ENCODE peak calls at places on chromosomes 2 and 18, in seven cellular contexts. One of them, this sample, is unnamed.
A peak's percentile ranks its signal among the peaks of the same experiment; 100 is the strongest.

GRCh38 chr2:184815824-184816223 is 217.5 kb downstream of the ZNF804A start:
- DNase-seq in occipital lobe: no peak
- DNase-seq in left ventricle myocardium superior: no peak
- DNase-seq in GM12865: no peak
- DNase-seq in HT1080: no peak
- DNase-seq in LoVo: no peak
- DNase-seq in astrocyte of the spinal cord: no peak
- DNase-seq in this sample: no peak

GRCh38 chr18:55988537-55988936 is 400.5 kb upstream of the TCF4 start:
- DNase-seq in occipital lobe: no peak
- DNase-seq in LoVo: no peak
- DNase-seq in HT1080: peak; percentile 42
- DNase-seq in astrocyte of the spinal cord: no peak
- DNase-seq in left ventricle myocardium superior: no peak
- DNase-seq in GM12865: no peak
- DNase-seq in this sample: no peak

GRCh38 chr2:121297217-121297830 is 12.3 kb upstream of the TFCP2L1 start:
- DNase-seq in occipital lobe: no peak
- DNase-seq in GM12865: peak; percentile 17
- DNase-seq in LoVo: peak; percentile 22
- DNase-seq in left ventricle myocardium superior: no peak
- DNase-seq in astrocyte of the spinal cord: peak; percentile 25
- DNase-seq in HT1080: peak; percentile 15
- DNase-seq in this sample: peak; percentile 31

GRCh38 chr18:23283933-23284430 is 148.7 kb downstream of the CABLES1 start:
- DNase-seq in GM12865: peak; percentile 81
- DNase-seq in left ventricle myocardium superior: no peak
- DNase-seq in LoVo: peak; percentile 54
- DNase-seq in astrocyte of the spinal cord: peak; percentile 45
- DNase-seq in HT1080: peak; percentile 92
- DNase-seq in occipital lobe: no peak
- DNase-seq in this sample: peak; percentile 88

GRCh38 chr2:231369580-231370428 is 25.7 kb upstream of the B3GNT7 start:
- DNase-seq in GM12865: no peak
- DNase-seq in occipital lobe: no peak
- DNase-seq in astrocyte of the spinal cord: no peak
- DNase-seq in HT1080: no peak
- DNase-seq in LoVo: no peak
- DNase-seq in left ventricle myocardium superior: peak; percentile 84
- DNase-seq in this sample: no peak

GRCh38 chr2:213316001-213316735 is 31.9 kb downstream of the SPAG16 start:
- DNase-seq in LoVo: peak; percentile 15
- DNase-seq in GM12865: no peak
- DNase-seq in occipital lobe: no peak
- DNase-seq in astrocyte of the spinal cord: peak; percentile 86
- DNase-seq in HT1080: peak; percentile 80
- DNase-seq in left ventricle myocardium superior: no peak
- DNase-seq in this sample: peak; percentile 97

GRCh38 chr2:46299365-46300263 is 2.4 kb downstream of the EPAS1 start:
- DNase-seq in left ventricle myocardium superior: peak; percentile 84
- DNase-seq in astrocyte of the spinal cord: peak; percentile 43
- DNase-seq in LoVo: no peak
- DNase-seq in GM12865: no peak
- DNase-seq in HT1080: peak; percentile 60
- DNase-seq in occipital lobe: no peak
- DNase-seq in this sample: no peak

GRCh38 chr2:235666240-235666781 is 172.5 kb downstream of the AGAP1 start:
- DNase-seq in HT1080: peak; percentile 57
- DNase-seq in GM12865: peak; percentile 10
- DNase-seq in left ventricle myocardium superior: no peak
- DNase-seq in occipital lobe: peak; percentile 63
- DNase-seq in LoVo: peak; percentile 50
- DNase-seq in astrocyte of the spinal cord: peak; percentile 93
- DNase-seq in this sample: peak; percentile 74

GRCh38 chr2:239674101-239674980 is 273.5 kb upstream of the HDAC4 start:
- DNase-seq in astrocyte of the spinal cord: no peak
- DNase-seq in GM12865: no peak
- DNase-seq in left ventricle myocardium superior: no peak
- DNase-seq in HT1080: no peak
- DNase-seq in occipital lobe: no peak
- DNase-seq in LoVo: no peak
- DNase-seq in this sample: no peak

GRCh38 chr2:196798980-196799379 is 503 bp downstream of the GTF3C3 start:
- DNase-seq in occipital lobe: no peak
- DNase-seq in left ventricle myocardium superior: no peak
- DNase-seq in HT1080: no peak
- DNase-seq in LoVo: no peak
- DNase-seq in astrocyte of the spinal cord: no peak
- DNase-seq in GM12865: no peak
- DNase-seq in this sample: peak; percentile 15

GRCh38 chr2:231413456-231413855 is 17.9 kb downstream of the B3GNT7 start:
- DNase-seq in GM12865: no peak
- DNase-seq in occipital lobe: no peak
- DNase-seq in HT1080: no peak
- DNase-seq in astrocyte of the spinal cord: no peak
- DNase-seq in left ventricle myocardium superior: no peak
- DNase-seq in LoVo: no peak
- DNase-seq in this sample: no peak

GRCh38 chr18:12598181-12598921 is 59.6 kb downstream of the SPIRE1 start:
- DNase-seq in left ventricle myocardium superior: no peak
- DNase-seq in astrocyte of the spinal cord: peak; percentile 54
- DNase-seq in occipital lobe: no peak
- DNase-seq in LoVo: no peak
- DNase-seq in HT1080: peak; percentile 61
- DNase-seq in GM12865: peak; percentile 13
- DNase-seq in this sample: peak; percentile 49

GRCh38 chr18:6755107-6755506 is 25.6 kb downstream of the ARHGAP28 start:
- DNase-seq in astrocyte of the spinal cord: no peak
- DNase-seq in GM12865: no peak
- DNase-seq in LoVo: no peak
- DNase-seq in left ventricle myocardium superior: no peak
- DNase-seq in HT1080: no peak
- DNase-seq in occipital lobe: no peak
- DNase-seq in this sample: peak; percentile 25

GRCh38 chr2:85744771-85745601 is 8.8 kb upstream of the ATOH8 start:
- DNase-seq in occipital lobe: no peak
- DNase-seq in GM12865: no peak
- DNase-seq in HT1080: no peak
- DNase-seq in astrocyte of the spinal cord: peak; percentile 76
- DNase-seq in LoVo: no peak
- DNase-seq in left ventricle myocardium superior: peak; percentile 74
- DNase-seq in this sample: no peak

GRCh38 chr2:70024284-70024683 is 62.9 kb upstream of the ASPRV1 start:
- DNase-seq in GM12865: no peak
- DNase-seq in left ventricle myocardium superior: no peak
- DNase-seq in LoVo: no peak
- DNase-seq in HT1080: peak; percentile 49
- DNase-seq in astrocyte of the spinal cord: no peak
- DNase-seq in occipital lobe: no peak
- DNase-seq in this sample: no peak

GRCh38 chr2:218999881-219000568 is 6.8 kb upstream of the CRYBA2 start:
- DNase-seq in astrocyte of the spinal cord: no peak
- DNase-seq in GM12865: no peak
- DNase-seq in left ventricle myocardium superior: no peak
- DNase-seq in HT1080: no peak
- DNase-seq in occipital lobe: no peak
- DNase-seq in LoVo: no peak
- DNase-seq in this sample: no peak

GRCh38 chr2:239443666-239444567 is 43.1 kb upstream of the HDAC4 start:
- DNase-seq in LoVo: peak; percentile 3
- DNase-seq in left ventricle myocardium superior: no peak
- DNase-seq in astrocyte of the spinal cord: peak; percentile 13
- DNase-seq in GM12865: no peak
- DNase-seq in occipital lobe: no peak
- DNase-seq in HT1080: peak; percentile 74
- DNase-seq in this sample: peak; percentile 81

GRCh38 chr2:29213871-29214341 is 98.7 kb downstream of the CLIP4 start:
- DNase-seq in HT1080: peak; percentile 84
- DNase-seq in LoVo: no peak
- DNase-seq in GM12865: no peak
- DNase-seq in left ventricle myocardium superior: no peak
- DNase-seq in occipital lobe: no peak
- DNase-seq in astrocyte of the spinal cord: no peak
- DNase-seq in this sample: peak; percentile 57

GRCh38 chr2:159585607-159586006 is 30.7 kb downstream of the BAZ2B start:
- DNase-seq in astrocyte of the spinal cord: no peak
- DNase-seq in occipital lobe: no peak
- DNase-seq in HT1080: no peak
- DNase-seq in left ventricle myocardium superior: no peak
- DNase-seq in LoVo: no peak
- DNase-seq in GM12865: no peak
- DNase-seq in this sample: no peak

GRCh38 chr2:19667085-19667484 is 234.7 kb downstream of the TTC32 start:
- DNase-seq in HT1080: peak; percentile 53
- DNase-seq in GM12865: no peak
- DNase-seq in LoVo: peak; percentile 43
- DNase-seq in left ventricle myocardium superior: no peak
- DNase-seq in occipital lobe: no peak
- DNase-seq in astrocyte of the spinal cord: peak; percentile 66
- DNase-seq in this sample: peak; percentile 55

GRCh38 chr2:239544141-239544800 is 143.5 kb upstream of the HDAC4 start:
- DNase-seq in LoVo: no peak
- DNase-seq in left ventricle myocardium superior: no peak
- DNase-seq in astrocyte of the spinal cord: peak; percentile 7
- DNase-seq in HT1080: no peak
- DNase-seq in GM12865: no peak
- DNase-seq in occipital lobe: no peak
- DNase-seq in this sample: no peak

GRCh38 chr2:126620302-126620701 is 35.7 kb upstream of the GYPC start:
- DNase-seq in occipital lobe: no peak
- DNase-seq in GM12865: no peak
- DNase-seq in LoVo: no peak
- DNase-seq in left ventricle myocardium superior: no peak
- DNase-seq in astrocyte of the spinal cord: no peak
- DNase-seq in HT1080: no peak
- DNase-seq in this sample: no peak

GRCh38 chr2:227106845-227107759 is 56.9 kb downstream of the COL4A4 start:
- DNase-seq in left ventricle myocardium superior: no peak
- DNase-seq in GM12865: peak; percentile 52
- DNase-seq in occipital lobe: peak; percentile 5
- DNase-seq in HT1080: peak; percentile 67
- DNase-seq in astrocyte of the spinal cord: peak; percentile 68
- DNase-seq in LoVo: peak; percentile 56
- DNase-seq in this sample: peak; percentile 61

GRCh38 chr2:127220102-127220806 is at the start of gene CYP27C1:
- DNase-seq in HT1080: no peak
- DNase-seq in astrocyte of the spinal cord: peak; percentile 36
- DNase-seq in LoVo: no peak
- DNase-seq in occipital lobe: no peak
- DNase-seq in GM12865: no peak
- DNase-seq in left ventricle myocardium superior: no peak
- DNase-seq in this sample: peak; percentile 17

This sample was measured in A172.